ENCODE peak calls at places on chromosomes 6 and 20, in five cellular contexts. P is neuronal stem cell, X is colonic mucosa, U is neural progenitor cell, M is mesendoderm. Z is an unnamed sample.
A peak's percentile ranks its signal among the peaks of the same experiment; 100 is the strongest.

GRCh38 chr6:6925391-6926164 is 182.2 kb upstream of the RREB1 start:
- DNase-seq in P (no peak), X (no peak), U (no peak), M (no peak), Z (no peak)

GRCh38 chr6:54419885-54420284 is 111.6 kb downstream of the TINAG start:
- DNase-seq in P (no peak), X (no peak), U (no peak), M (no peak), Z (no peak)

GRCh38 chr6:132805548-132805947 is 7.1 kb upstream of the SLC18B1 start:
- DNase-seq in P (no peak), X (no peak), U (no peak), M (no peak), Z (no peak)

GRCh38 chr20:52064936-52065335 is 126.6 kb downstream of the ZFP64 start:
- DNase-seq in P (no peak), X (no peak), U (no peak), M (no peak), Z (no peak)

GRCh38 chr6:139647001-139647400 is 272.6 kb upstream of the CITED2 start:
- DNase-seq in P (no peak), X (no peak), U (no peak), M (no peak), Z (no peak)

GRCh38 chr20:38599410-38599882 is 2.2 kb upstream of the ARHGAP40 start:
- DNase-seq in P (no peak), X (no peak), U (no peak), M (peak; percentile 79), Z (peak; percentile 96)

GRCh38 chr6:7106752-7107577 is 796 bp upstream of the RREB1 start:
- DNase-seq in P (no peak), X (peak; percentile 63), U (peak; percentile 54), M (peak; percentile 70), Z (peak; percentile 86)

GRCh38 chr6:129324345-129324744 is 385.6 kb downstream of the ARHGAP18 start:
- DNase-seq in P (no peak), X (no peak), U (no peak), M (no peak), Z (no peak)

GRCh38 chr6:162999575-163000285 is 272.0 kb downstream of the PACRG start:
- DNase-seq in P (no peak), X (no peak), U (no peak), M (no peak), Z (no peak)

GRCh38 chr20:25987073-25987927 is 290.6 kb upstream of the ZNF337 start:
- DNase-seq in P (no peak), X (peak; percentile 51), U (peak; percentile 59), M (peak; percentile 49), Z (peak; percentile 79)

GRCh38 chr20:12531626-12532025 is 477.1 kb upstream of the SPTLC3 start:
- DNase-seq in P (no peak), X (no peak), U (no peak), M (no peak), Z (no peak)

GRCh38 chr6:105592329-105592728 is 189.4 kb upstream of the PREP start:
- DNase-seq in P (no peak), X (no peak), U (no peak), M (no peak), Z (no peak)

GRCh38 chr6:129683606-129684322 is 26.2 kb downstream of the ARHGAP18 start:
- DNase-seq in P (no peak), X (peak; percentile 69), U (no peak), M (peak; percentile 81), Z (peak; percentile 94)

GRCh38 chr6:167855825-167856425 is 29.2 kb downstream of the AFDN start:
- DNase-seq in P (no peak), X (no peak), U (no peak), M (no peak), Z (no peak)

GRCh38 chr6:167759912-167760311 is 66.8 kb upstream of the AFDN start:
- DNase-seq in P (no peak), X (no peak), U (no peak), M (no peak), Z (no peak)

GRCh38 chr20:49475979-49476378 is 6.5 kb downstream of the KCNB1 start:
- DNase-seq in P (no peak), X (no peak), U (no peak), M (no peak), Z (no peak)

GRCh38 chr6:129567374-129567773 is 142.6 kb downstream of the ARHGAP18 start:
- DNase-seq in P (no peak), X (peak; percentile 21), U (peak; percentile 57), M (peak; percentile 50), Z (no peak)

GRCh38 chr20:54122189-54122588 is 51.6 kb downstream of the CYP24A1 start:
- DNase-seq in P (no peak), X (no peak), U (no peak), M (no peak), Z (no peak)

GRCh38 chr6:37048851-37049734 is 43.6 kb downstream of the FGD2 start:
- DNase-seq in P (no peak), X (peak; percentile 47), U (no peak), M (no peak), Z (no peak)

GRCh38 chr6:52419809-52420667 is at the start of gene EFHC1:
- DNase-seq in P (peak; percentile 97), X (peak; percentile 99), U (peak; percentile 99), M (peak; percentile 99), Z (peak; percentile 99)

GRCh38 chr6:150633466-150633795 is 33.7 kb downstream of the PLEKHG1 start:
- DNase-seq in P (no peak), X (no peak), U (no peak), M (no peak), Z (no peak)

GRCh38 chr6:80520195-80520594 is 413.7 kb downstream of the BCKDHB start:
- DNase-seq in P (no peak), X (no peak), U (no peak), M (no peak), Z (no peak)

GRCh38 chr20:6769953-6770831 is 2.7 kb downstream of the BMP2 start:
- DNase-seq in P (peak; percentile 42), X (peak; percentile 78), U (peak; percentile 64), M (peak; percentile 82), Z (peak; percentile 85)

GRCh38 chr6:37690964-37691735 is 6.5 kb downstream of the MDGA1 start:
- DNase-seq in P (no peak), X (no peak), U (no peak), M (no peak), Z (no peak)

GRCh38 chr6:136341967-136342366 is 52.3 kb upstream of the BCLAF1 start:
- DNase-seq in P (no peak), X (no peak), U (no peak), M (no peak), Z (no peak)

GRCh38 chr20:47392015-47392720 is 35.7 kb upstream of the ZMYND8 start:
- DNase-seq in P (no peak), X (peak; percentile 25), U (no peak), M (peak; percentile 71), Z (no peak)

DNA sequence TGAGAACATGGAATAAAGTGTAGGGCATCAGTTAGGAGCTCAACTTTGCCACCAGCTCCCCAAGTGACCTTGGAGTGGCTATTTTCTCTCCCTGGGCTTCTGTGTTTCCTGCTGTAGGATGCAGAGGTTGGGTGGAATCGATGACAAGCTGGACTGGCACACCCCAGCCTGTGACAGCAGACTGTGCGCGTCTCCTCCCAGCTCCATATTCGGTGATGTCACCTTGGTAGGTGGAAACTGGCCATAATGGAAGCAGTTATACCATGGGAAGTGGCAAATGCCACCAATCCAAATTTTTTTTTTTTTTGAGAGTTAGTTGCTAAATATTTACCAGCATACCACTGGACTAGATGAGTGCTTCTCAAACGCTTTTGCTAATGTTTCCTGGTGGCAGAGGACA is 85.2 kb downstream of the BANF2 start:
- DNase-seq in P (no peak), X (no peak), U (no peak), M (no peak), Z (no peak)
- H3K4me3 ChIP-seq in P (no peak overlapping the region), X (no peak overlapping the region), U (no peak overlapping the region), M (no peak overlapping the region), Z (no peak overlapping the region)

DNA sequence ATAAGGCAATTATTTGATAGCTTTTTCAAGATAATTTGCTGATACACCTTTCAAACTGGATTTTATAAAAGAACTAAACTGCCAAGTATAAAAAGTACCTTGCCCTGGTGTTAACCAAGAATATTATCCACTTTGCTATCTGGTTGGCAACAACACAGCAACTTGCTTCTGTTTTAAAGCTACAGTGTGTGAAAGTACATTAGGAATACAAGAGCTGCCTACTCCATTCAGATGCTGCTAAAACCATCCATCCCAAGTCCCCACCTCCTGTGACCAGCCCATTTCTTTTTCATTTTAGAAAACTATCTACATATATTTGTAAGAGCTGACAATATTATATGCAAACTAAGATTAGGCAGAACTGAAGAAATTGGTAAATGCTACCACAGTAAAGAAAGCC is 12.8 kb downstream of the CLDN20 start:
- DNase-seq in P (no peak), X (no peak), U (no peak), M (no peak), Z (no peak)
- H3K9ac ChIP-seq in P (no peak overlapping the region), X (no peak overlapping the region), U (no peak overlapping the region), M (no peak overlapping the region), Z (no peak overlapping the region)

GRCh38 chr6:98579089-98579488 is 255.3 kb upstream of the POU3F2 start:
- DNase-seq in P (no peak), X (no peak), U (no peak), M (no peak), Z (no peak)
- H3K4me1 ChIP-seq in P (peaks cover 6% of the 10 kb centered on the region), X (no peaks in the 10 kb centered on the region), U (peaks cover 12% of the 10 kb centered on the region), M (no peaks in the 10 kb centered on the region), Z (no peaks in the 10 kb centered on the region)

GRCh38 chr6:116564921-116565872 is 6.1 kb upstream of the RWDD1 start:
- DNase-seq in P (no peak), X (no peak), U (no peak), M (no peak), Z (peak; percentile 80)
- H3K4me3 ChIP-seq in P (no peak overlapping the region), X (peak overlapping the region; percentile 13), U (no peak overlapping the region), M (no peak overlapping the region), Z (peak overlapping the region; percentile 61)

GRCh38 chr20:1033751-1034419 is 31.8 kb upstream of the RSPO4 start:
- DNase-seq in P (no peak), X (no peak), U (no peak), M (no peak), Z (no peak)
- H3K9ac ChIP-seq in P (no peak overlapping the region), X (no peak overlapping the region), U (no peak overlapping the region), M (no peak overlapping the region), Z (no peak overlapping the region)

GRCh38 chr6:148868901-148869300 is 122.1 kb downstream of the UST start:
- DNase-seq in P (no peak), X (no peak), U (no peak), M (peak; percentile 65), Z (no peak)
- H3K4me1 ChIP-seq in P (peaks cover 5% of the 10 kb centered on the region), X (no peaks in the 10 kb centered on the region), U (peaks cover 35% of the 10 kb centered on the region), M (no peaks in the 10 kb centered on the region), Z (no peaks in the 10 kb centered on the region)

Z was measured in kidney.